ENCODE peak calls at places on chromosomes 2 and 18, in six cellular contexts. Y is T-helper 9 cell; T is naive thymus-derived CD8-positive, alpha-beta T cell; U is HEK293T; Z is NCI-H1694; R is activated CD4-positive, alpha-beta T cell treated with anti-CD3 and anti-CD28 coated beads, Interleukin-2, amount 50 U/mL, for 24 hours. D is an unnamed sample.

GRCh38 chr2:39516347-39517101 is 79.4 kb upstream of the MAP4K3 start:
- DNase-seq in Y (no peak), T (no peak), U (no peak), Z (peak), R (no peak), D (no peak)

GRCh38 chr2:207230261-207231105 is 64.7 kb upstream of the KLF7 start:
- DNase-seq in Y (no peak), T (no peak), U (peak), Z (peak), R (no peak), D (no peak)

GRCh38 chr2:72915076-72915906 is 2.0 kb upstream of the EMX1 start:
- DNase-seq in Y (no peak), T (no peak), U (no peak), Z (no peak), R (no peak), D (no peak)

GRCh38 chr18:2513616-2514015 is 57.7 kb downstream of the METTL4 start:
- DNase-seq in Y (no peak), T (no peak), U (no peak), Z (no peak), R (no peak), D (no peak)

GRCh38 chr18:53984021-53984420 is 240.4 kb downstream of the MBD2 start:
- DNase-seq in Y (no peak), T (no peak), U (no peak), Z (no peak), R (no peak), D (no peak)

GRCh38 chr2:77309725-77310124 is 212.5 kb downstream of the LRRTM4 start:
- DNase-seq in Y (no peak), T (no peak), U (no peak), Z (no peak), R (no peak), D (no peak)

GRCh38 chr2:174673405-174673804 is 75.8 kb upstream of the WIPF1 start:
- DNase-seq in Y (no peak), T (no peak), U (no peak), Z (no peak), R (no peak), D (no peak)

GRCh38 chr2:234495801-234496441 is 960 bp downstream of the ARL4C start:
- DNase-seq in Y (no peak), T (no peak), U (no peak), Z (no peak), R (no peak), D (no peak)

GRCh38 chr2:239881031-239881471 is 144.1 kb downstream of the NDUFA10 start:
- DNase-seq in Y (no peak), T (no peak), U (no peak), Z (no peak), R (no peak), D (no peak)

GRCh38 chr18:60146220-60146960 is 226.2 kb downstream of the MC4R start:
- DNase-seq in Y (no peak), T (no peak), U (no peak), Z (no peak), R (no peak), D (no peak)

GRCh38 chr2:138078153-138078552 is 113.9 kb downstream of the HNMT start:
- DNase-seq in Y (no peak), T (no peak), U (no peak), Z (peak), R (no peak), D (no peak)

GRCh38 chr2:96832751-96833507 is 10.9 kb downstream of the ANKRD23 start:
- DNase-seq in Y (no peak), T (no peak), U (no peak), Z (no peak), R (no peak), D (no peak)

GRCh38 chr2:1639086-1639858 is 105.0 kb downstream of the PXDN start:
- DNase-seq in Y (no peak), T (no peak), U (no peak), Z (no peak), R (no peak), D (no peak)

GRCh38 chr18:54775686-54776085 is 52.6 kb upstream of the RAB27B start:
- DNase-seq in Y (no peak), T (no peak), U (peak), Z (no peak), R (no peak), D (no peak)

GRCh38 chr2:199692489-199692888 is 158.5 kb downstream of the FTCDNL1 start:
- DNase-seq in Y (no peak), T (no peak), U (no peak), Z (no peak), R (no peak), D (no peak)

D was measured in T-helper 2 cell.